ENCODE peak calls at places on chromosomes 13 and 19, in six cellular contexts. T, K, S, Q, O and Y are unnamed samples.

GRCh38 chr19:1019980-1020867 is 699 bp downstream of the TMEM259 start:
- DNase-seq in T (no peak), K (no peak), S (no peak), Q (no peak), O (no peak), Y (no peak)

GRCh38 chr13:39773833-39774232 is 118.4 kb downstream of the COG6 start:
- DNase-seq in T (no peak), K (peak), S (no peak), Q (no peak), O (no peak), Y (no peak)

GRCh38 chr19:44808463-44809371 is at the start of gene BCAM:
- DNase-seq in T (peak), K (no peak), S (peak), Q (peak), O (no peak), Y (peak)

GRCh38 chr19:3524075-3524842 is 14.7 kb upstream of the TEKTIP1 start:
- DNase-seq in T (no peak), K (no peak), S (no peak), Q (no peak), O (no peak), Y (no peak)

GRCh38 chr19:15241259-15241658 is 9.0 kb upstream of the EPHX3 start:
- DNase-seq in T (no peak), K (no peak), S (no peak), Q (no peak), O (no peak), Y (no peak)

GRCh38 chr19:53868892-53869804 is 1.5 kb downstream of the MYADM start:
- DNase-seq in T (peak), K (peak), S (peak), Q (peak), O (peak), Y (peak)

GRCh38 chr13:103097366-103097928 is 31.2 kb upstream of the SLC10A2 start:
- DNase-seq in T (no peak), K (no peak), S (no peak), Q (no peak), O (peak), Y (no peak)

GRCh38 chr13:89307278-89307677 is 1636.1 kb downstream of the SLITRK5 start:
- DNase-seq in T (no peak), K (no peak), S (no peak), Q (peak), O (no peak), Y (no peak)

GRCh38 chr13:58933475-58933874 is 1230.3 kb downstream of the DIAPH3 start:
- DNase-seq in T (no peak), K (no peak), S (no peak), Q (no peak), O (no peak), Y (no peak)

GRCh38 chr19:13839938-13840750 is 36.8 kb upstream of the NANOS3 start:
- DNase-seq in T (peak), K (no peak), S (no peak), Q (no peak), O (no peak), Y (peak)

GRCh38 chr13:113843063-113843654 is 20.7 kb downstream of the GAS6 start:
- DNase-seq in T (peak), K (no peak), S (no peak), Q (no peak), O (no peak), Y (no peak)

GRCh38 chr13:20188649-20189553 is 3.8 kb downstream of the GJB2 start:
- DNase-seq in T (no peak), K (no peak), S (no peak), Q (no peak), O (no peak), Y (no peak)
- TF ChIP-seq CTCF in T (no peak), K (peak), S (no peak), Q (peak), O (no peak), Y (no peak)

DNA sequence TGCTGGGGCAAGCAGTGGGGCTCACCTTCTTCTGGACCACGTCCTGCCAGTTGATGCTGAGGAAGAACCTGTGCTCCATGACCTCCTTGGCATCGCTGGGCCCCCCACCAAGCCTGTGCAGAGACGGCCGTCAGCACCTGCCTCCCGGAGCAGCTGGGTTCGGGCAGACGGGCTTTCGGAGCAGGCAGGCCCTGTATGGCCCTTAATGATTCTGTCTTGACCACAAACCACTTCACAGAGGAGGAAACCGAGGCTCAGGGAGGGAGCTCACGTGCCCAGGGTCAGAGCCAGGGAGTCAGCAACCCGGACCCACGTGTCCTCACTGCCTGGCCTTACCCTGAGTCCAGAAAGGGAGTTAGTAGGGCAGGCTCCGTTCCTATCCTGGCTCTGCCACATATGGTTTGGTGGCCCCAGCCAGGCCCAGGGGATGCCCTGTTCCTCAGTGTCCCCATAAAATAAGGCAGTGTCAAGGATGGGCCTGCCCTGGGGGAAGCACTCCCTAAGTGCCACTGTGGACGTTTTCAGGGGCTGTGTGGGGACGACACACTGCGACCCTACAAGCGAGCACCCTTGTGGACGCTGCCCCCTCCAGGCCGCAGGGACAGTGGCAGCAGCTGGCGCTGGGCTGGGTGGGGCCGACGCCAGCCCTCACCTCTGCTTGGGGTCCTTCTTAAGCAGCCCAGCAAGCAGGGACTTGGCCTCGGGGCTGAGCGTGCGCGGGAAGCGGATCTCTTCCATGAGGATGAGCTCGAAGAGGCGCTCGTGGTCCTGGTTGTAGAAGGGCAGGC is 8.9 kb upstream of the CCNP start:
- DNase-seq in T (no peak), K (no peak), S (no peak), Q (no peak), O (no peak), Y (no peak)
- TF ChIP-seq CTCF in T (no peak), K (peak), S (peak), Q (peak), O (no peak), Y (no peak)

GRCh38 chr19:46017095-46017429 is 5.8 kb downstream of the PGLYRP1 start:
- DNase-seq in T (no peak), K (no peak), S (no peak), Q (no peak), O (no peak), Y (no peak)
- TF ChIP-seq CTCF in T (peak), K (no peak), S (no peak), Q (no peak), O (no peak), Y (peak)

GRCh38 chr13:96229356-96229755 is 139.4 kb downstream of the HS6ST3 start:
- DNase-seq in T (no peak), K (peak), S (no peak), Q (no peak), O (no peak), Y (no peak)
- TF ChIP-seq CTCF in T (peak), K (peak), S (no peak), Q (peak), O (no peak), Y (no peak)